ENCODE peak calls at places on chromosome 14, in ten cellular contexts. V, J, G, K, F, R, M, U, P and Z are unnamed samples.

GRCh38 chr14:24262821-24263733 is at the start of gene TGM1:
- DNase-seq in G (no peak), K (no peak), U (no peak), F (no peak), J (no peak), V (no peak), R (no peak), P (no peak), M (no peak), Z (no peak)

GRCh38 chr14:44616204-44616603 is 109.1 kb upstream of the FSCB start:
- DNase-seq in K (no peak), U (no peak), F (no peak), G (no peak), M (no peak), R (no peak), P (no peak), V (no peak), J (no peak), Z (no peak)

GRCh38 chr14:59275668-59276067 is 87.2 kb downstream of the DAAM1 start:
- DNase-seq in F (no peak), K (peak), P (no peak), R (no peak), J (peak), V (no peak), M (peak), G (no peak), U (peak), Z (no peak)

GRCh38 chr14:94145902-94146527 is 16.6 kb upstream of the IFI27L2 start:
- DNase-seq in G (no peak), R (no peak), M (no peak), J (no peak), F (no peak), P (no peak), K (no peak), V (no peak), U (no peak), Z (no peak)

GRCh38 chr14:73472182-73473114 is 14.1 kb upstream of the NUMB start:
- DNase-seq in K (peak), U (peak), P (peak), V (no peak), M (peak), G (no peak), J (peak), R (peak), F (no peak), Z (no peak)

GRCh38 chr14:34355584-34356266 is 106.3 kb downstream of the SPTSSA start:
- DNase-seq in V (no peak), M (no peak), R (no peak), F (no peak), G (no peak), P (no peak), U (peak), J (peak), K (no peak), Z (peak)

GRCh38 chr14:81164167-81164774 is 56.5 kb downstream of the GTF2A1 start:
- DNase-seq in P (peak), V (no peak), J (peak), K (peak), R (peak), U (peak), M (peak), F (peak), G (no peak), Z (peak)

GRCh38 chr14:26204362-26204953 is 393.4 kb downstream of the NOVA1 start:
- DNase-seq in R (no peak), V (no peak), G (no peak), U (peak), M (no peak), P (peak), K (no peak), F (no peak), J (no peak), Z (no peak)

GRCh38 chr14:50225067-50225973 is 6.1 kb downstream of the SOS2 start:
- DNase-seq in J (peak), M (no peak), G (no peak), K (peak), V (no peak), U (peak), P (no peak), R (no peak), F (no peak), Z (peak)

GRCh38 chr14:54213531-54213930 is 183.3 kb upstream of the CDKN3 start:
- DNase-seq in R (no peak), F (no peak), M (no peak), U (no peak), G (no peak), K (no peak), V (no peak), P (no peak), J (no peak), Z (no peak)

GRCh38 chr14:105087963-105088811 is 23.0 kb upstream of the GPR132 start:
- DNase-seq in J (no peak), U (peak), V (no peak), F (peak), P (no peak), G (no peak), M (peak), R (peak), K (peak), Z (no peak)

GRCh38 chr14:77024171-77024627 is 4.3 kb downstream of the IRF2BPL start:
- DNase-seq in K (no peak), F (peak), V (no peak), J (no peak), U (peak), P (peak), G (peak), R (peak), M (peak), Z (no peak)